ENCODE peak calls at places on chromosomes 7 and 10, in five cellular contexts. One of them, this sample, is unnamed. For H3K4me1, the result is how much of the 10 kb centered on the place peaks cover.

GRCh38 chr10:96306516-96306915 is 2.3 kb downstream of the DNTT start:
- DNase-seq in ovary: no peak
- DNase-seq in uterus: no peak
- DNase-seq in mammary epithelial cell: no peak
- DNase-seq in OCI-LY7: peak
- DNase-seq in this sample: peak

GRCh38 chr10:61896854-61897661 is 4.4 kb upstream of the ARID5B start:
- DNase-seq in ovary: peak
- DNase-seq in uterus: peak
- DNase-seq in mammary epithelial cell: no peak
- DNase-seq in OCI-LY7: peak
- DNase-seq in this sample: peak

GRCh38 chr10:22250897-22251605 is 33.2 kb upstream of the EBLN1 start:
- DNase-seq in ovary: no peak
- DNase-seq in uterus: no peak
- DNase-seq in mammary epithelial cell: no peak
- DNase-seq in OCI-LY7: no peak
- DNase-seq in this sample: no peak

GRCh38 chr7:132490474-132490873 is 85.8 kb downstream of the PLXNA4 start:
- DNase-seq in ovary: no peak
- DNase-seq in uterus: no peak
- DNase-seq in mammary epithelial cell: no peak
- DNase-seq in OCI-LY7: no peak
- DNase-seq in this sample: no peak

GRCh38 chr10:104521901-104522827 is 118.9 kb upstream of the SORCS3 start:
- DNase-seq in ovary: no peak
- DNase-seq in uterus: no peak
- DNase-seq in mammary epithelial cell: no peak
- DNase-seq in OCI-LY7: no peak
- DNase-seq in this sample: no peak

GRCh38 chr10:57638411-57638810 is 629.3 kb downstream of the IPMK start:
- DNase-seq in ovary: no peak
- DNase-seq in uterus: no peak
- DNase-seq in mammary epithelial cell: no peak
- DNase-seq in OCI-LY7: no peak
- DNase-seq in this sample: no peak

GRCh38 chr7:30800785-30801252 is 29.6 kb downstream of the MINDY4 start:
- DNase-seq in ovary: no peak
- DNase-seq in uterus: peak
- DNase-seq in mammary epithelial cell: peak
- DNase-seq in OCI-LY7: peak
- DNase-seq in this sample: peak

GRCh38 chr7:2170576-2171521 is 61.9 kb downstream of the MAD1L1 start:
- DNase-seq in ovary: no peak
- DNase-seq in uterus: no peak
- DNase-seq in mammary epithelial cell: no peak
- DNase-seq in OCI-LY7: no peak
- DNase-seq in this sample: no peak

GRCh38 chr10:34808789-34809745 is 6.0 kb downstream of the PARD3 start:
- DNase-seq in ovary: peak
- DNase-seq in uterus: no peak
- DNase-seq in mammary epithelial cell: no peak
- DNase-seq in OCI-LY7: no peak
- DNase-seq in this sample: no peak

GRCh38 chr10:58240531-58240930 is 27.2 kb downstream of the IPMK start:
- DNase-seq in ovary: no peak
- DNase-seq in uterus: no peak
- DNase-seq in mammary epithelial cell: no peak
- DNase-seq in OCI-LY7: no peak
- DNase-seq in this sample: no peak

GRCh38 chr10:16436367-16436757 is 448 bp upstream of the PTER start:
- DNase-seq in ovary: no peak
- DNase-seq in uterus: no peak
- DNase-seq in mammary epithelial cell: no peak
- DNase-seq in OCI-LY7: no peak
- DNase-seq in this sample: peak

GRCh38 chr10:119652361-119652760 is 1.2 kb downstream of the BAG3 start:
- DNase-seq in ovary: no peak
- DNase-seq in uterus: no peak
- DNase-seq in mammary epithelial cell: peak
- DNase-seq in OCI-LY7: peak
- DNase-seq in this sample: peak

GRCh38 chr10:72796042-72796441 is 97.5 kb upstream of the OIT3 start:
- DNase-seq in ovary: no peak
- DNase-seq in uterus: no peak
- DNase-seq in mammary epithelial cell: no peak
- DNase-seq in OCI-LY7: no peak
- DNase-seq in this sample: no peak

GRCh38 chr10:125878957-125879835 is 1.9 kb downstream of the DHX32 start:
- DNase-seq in ovary: no peak
- DNase-seq in uterus: no peak
- DNase-seq in mammary epithelial cell: peak
- DNase-seq in OCI-LY7: no peak
- DNase-seq in this sample: no peak

DNA sequence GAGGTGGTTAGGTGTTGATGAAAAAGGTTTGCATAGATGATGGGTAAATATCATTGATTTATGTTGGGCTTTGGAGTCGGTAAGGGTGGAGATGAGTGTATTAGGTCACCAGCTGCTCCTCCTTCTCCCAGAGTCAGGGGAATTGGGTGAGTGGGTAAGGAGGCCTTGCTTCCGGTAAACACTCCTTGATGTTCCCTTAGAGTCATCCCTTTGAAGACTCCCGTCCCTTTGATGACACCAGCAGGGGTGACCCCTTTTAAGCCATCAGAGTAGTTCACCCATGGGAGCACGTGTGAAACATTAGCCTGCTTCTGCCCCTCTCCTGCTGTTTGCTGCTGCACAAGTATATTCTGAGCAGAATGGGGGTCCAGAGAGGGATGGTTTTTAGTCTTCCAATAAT is 92.1 kb upstream of the DKK1 start:
- DNase-seq in ovary: no peak
- DNase-seq in uterus: no peak
- DNase-seq in mammary epithelial cell: no peak
- DNase-seq in OCI-LY7: no peak
- DNase-seq in this sample: no peak
- H3K4me1 ChIP-seq in ovary: under half
- H3K4me1 ChIP-seq in uterus: under half
- H3K4me1 ChIP-seq in mammary epithelial cell: under half
- H3K4me1 ChIP-seq in OCI-LY7: under half
- H3K4me1 ChIP-seq in this sample: under half

GRCh38 chr7:106110885-106111670 is 1.0 kb downstream of the SYPL1 start:
- DNase-seq in ovary: no peak
- DNase-seq in uterus: no peak
- DNase-seq in mammary epithelial cell: no peak
- DNase-seq in OCI-LY7: peak
- DNase-seq in this sample: no peak

GRCh38 chr7:106108988-106109387 is 3.1 kb downstream of the SYPL1 start:
- DNase-seq in ovary: no peak
- DNase-seq in uterus: no peak
- DNase-seq in mammary epithelial cell: no peak
- DNase-seq in OCI-LY7: no peak
- DNase-seq in this sample: no peak

GRCh38 chr7:106111671-106112117 is 418 bp downstream of the SYPL1 start:
- DNase-seq in ovary: no peak
- DNase-seq in uterus: peak
- DNase-seq in mammary epithelial cell: no peak
- DNase-seq in OCI-LY7: peak
- DNase-seq in this sample: no peak

GRCh38 chr7:106110238-106110560 is 1.9 kb downstream of the SYPL1 start:
- DNase-seq in ovary: no peak
- DNase-seq in uterus: no peak
- DNase-seq in mammary epithelial cell: peak
- DNase-seq in OCI-LY7: peak
- DNase-seq in this sample: no peak

GRCh38 chr7:106109521-106110237 is 2.4 kb downstream of the SYPL1 start:
- DNase-seq in ovary: no peak
- DNase-seq in uterus: no peak
- DNase-seq in mammary epithelial cell: no peak
- DNase-seq in OCI-LY7: no peak
- DNase-seq in this sample: no peak
- H3K27ac ChIP-seq in ovary: no peak
- H3K27ac ChIP-seq in uterus: peak
- H3K27ac ChIP-seq in mammary epithelial cell: no peak
- H3K27ac ChIP-seq in OCI-LY7: peak
- H3K27ac ChIP-seq in this sample: peak

GRCh38 chr7:73669316-73669715 is 1.7 kb downstream of the VPS37D start:
- DNase-seq in ovary: no peak
- DNase-seq in uterus: no peak
- DNase-seq in mammary epithelial cell: no peak
- DNase-seq in OCI-LY7: no peak
- DNase-seq in this sample: no peak
- H3K4me3 ChIP-seq in ovary: no peak
- H3K4me3 ChIP-seq in uterus: no peak
- H3K4me3 ChIP-seq in mammary epithelial cell: no peak
- H3K4me3 ChIP-seq in OCI-LY7: peak
- H3K4me3 ChIP-seq in this sample: no peak

DNA sequence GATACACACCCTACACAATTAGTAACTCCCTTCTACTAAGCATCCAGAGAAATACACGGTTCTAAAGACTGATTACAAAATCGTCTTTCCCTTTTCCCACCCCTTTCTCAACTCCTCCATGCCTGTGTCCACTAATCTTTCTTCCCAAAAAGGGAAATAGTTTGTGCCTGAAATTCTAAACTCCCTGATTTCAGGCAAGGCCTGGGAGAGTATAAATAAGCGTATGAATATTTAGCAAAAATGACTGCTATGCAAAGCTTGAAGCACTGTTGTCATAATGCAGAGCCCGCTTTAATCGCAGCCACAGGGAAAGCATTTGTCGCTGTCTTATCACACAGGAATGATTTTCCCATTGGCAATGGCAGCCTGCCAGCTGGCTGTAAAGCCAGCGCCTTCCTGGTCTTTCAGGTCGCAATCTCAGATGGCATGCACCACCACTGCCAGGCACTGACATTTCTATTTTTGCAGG is 142.9 kb upstream of the PCGF5 start:
- DNase-seq in ovary: peak
- DNase-seq in uterus: peak
- DNase-seq in mammary epithelial cell: peak
- DNase-seq in OCI-LY7: no peak
- DNase-seq in this sample: no peak
- H3K4me1 ChIP-seq in ovary: under half
- H3K4me1 ChIP-seq in uterus: under half
- H3K4me1 ChIP-seq in mammary epithelial cell: under half
- H3K4me1 ChIP-seq in OCI-LY7: under half
- H3K4me1 ChIP-seq in this sample: under half

DNA sequence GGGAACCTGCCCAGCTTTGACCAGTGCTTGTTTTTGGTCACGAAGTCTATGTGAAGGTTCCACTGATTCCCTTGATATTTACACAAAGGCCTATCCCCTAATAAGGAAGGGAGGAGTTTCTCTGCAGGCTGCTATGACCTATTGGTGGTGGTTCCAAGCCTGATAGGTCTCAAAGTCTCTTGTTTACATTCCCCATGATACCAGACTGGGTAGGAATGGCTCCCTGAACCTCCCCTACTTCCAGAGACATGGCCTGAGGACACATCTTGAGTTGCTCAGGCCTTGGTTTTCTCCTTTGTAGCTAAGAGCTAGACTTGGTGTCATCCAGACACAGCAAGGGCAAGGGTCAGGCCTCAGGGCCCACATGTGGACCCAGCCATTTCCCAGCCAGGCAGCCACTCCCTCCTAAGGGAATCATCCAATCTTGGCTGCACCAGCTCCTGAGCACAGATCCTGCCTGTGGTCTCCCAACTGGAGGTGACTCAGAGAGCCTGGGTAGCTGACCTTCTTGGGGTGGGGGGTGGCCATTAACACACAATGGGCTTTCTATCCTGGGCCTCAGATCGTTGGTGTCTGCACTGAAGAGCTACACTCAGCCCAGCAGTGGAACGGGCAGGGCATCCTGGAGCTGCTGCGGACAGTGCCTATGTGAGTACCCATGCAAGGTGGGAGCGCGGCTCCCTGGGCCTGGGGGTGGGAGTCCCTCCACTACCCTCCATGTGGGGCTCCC is 51.0 kb upstream of the TRIM8 start:
- DNase-seq in ovary: no peak
- DNase-seq in uterus: no peak
- DNase-seq in mammary epithelial cell: peak
- DNase-seq in OCI-LY7: no peak
- DNase-seq in this sample: no peak
- H3K27ac ChIP-seq in ovary: no peak
- H3K27ac ChIP-seq in uterus: no peak
- H3K27ac ChIP-seq in mammary epithelial cell: no peak
- H3K27ac ChIP-seq in OCI-LY7: no peak
- H3K27ac ChIP-seq in this sample: no peak

GRCh38 chr10:3803884-3804741 is 19.1 kb upstream of the KLF6 start:
- DNase-seq in ovary: no peak
- DNase-seq in uterus: no peak
- DNase-seq in mammary epithelial cell: no peak
- DNase-seq in OCI-LY7: peak
- DNase-seq in this sample: peak

GRCh38 chr10:3803295-3803883 is 18.4 kb upstream of the KLF6 start:
- DNase-seq in ovary: no peak
- DNase-seq in uterus: no peak
- DNase-seq in mammary epithelial cell: peak
- DNase-seq in OCI-LY7: no peak
- DNase-seq in this sample: no peak

GRCh38 chr10:3805791-3806381 is 20.9 kb upstream of the KLF6 start:
- DNase-seq in ovary: no peak
- DNase-seq in uterus: peak
- DNase-seq in mammary epithelial cell: peak
- DNase-seq in OCI-LY7: peak
- DNase-seq in this sample: no peak

GRCh38 chr10:3806603-3807002 is 21.6 kb upstream of the KLF6 start:
- DNase-seq in ovary: no peak
- DNase-seq in uterus: no peak
- DNase-seq in mammary epithelial cell: peak
- DNase-seq in OCI-LY7: peak
- DNase-seq in this sample: no peak

DNA sequence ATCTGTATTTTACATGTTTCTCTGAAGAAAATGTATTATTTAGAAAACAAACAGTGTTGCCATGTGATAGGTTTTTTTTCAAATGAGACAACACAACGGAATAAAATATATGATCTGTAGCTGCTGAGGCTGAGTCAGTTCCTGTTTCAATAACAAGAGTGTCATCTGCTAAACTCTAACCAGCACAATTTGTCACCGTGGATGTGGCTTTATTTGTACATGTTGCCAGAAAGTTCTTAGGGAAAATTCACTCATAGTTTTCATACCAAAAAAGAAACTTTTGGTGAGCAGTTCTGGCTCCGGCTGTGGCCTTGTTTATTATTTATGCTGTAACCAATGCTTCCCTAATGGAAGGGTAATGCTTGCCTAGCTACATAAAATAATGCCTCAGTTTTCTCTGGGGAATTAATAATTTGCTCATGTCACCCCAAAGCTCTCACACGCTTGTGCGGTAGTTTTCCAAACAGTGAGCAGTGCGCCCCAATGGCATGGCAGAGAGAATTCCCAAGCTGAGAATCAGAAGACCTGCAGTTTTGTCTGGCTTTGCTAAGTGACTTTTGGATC is 20.3 kb upstream of the KLF6 start:
- DNase-seq in ovary: no peak
- DNase-seq in uterus: no peak
- DNase-seq in mammary epithelial cell: peak
- DNase-seq in OCI-LY7: peak
- DNase-seq in this sample: peak
- H3K4me3 ChIP-seq in ovary: no peak
- H3K4me3 ChIP-seq in uterus: no peak
- H3K4me3 ChIP-seq in mammary epithelial cell: no peak
- H3K4me3 ChIP-seq in OCI-LY7: peak
- H3K4me3 ChIP-seq in this sample: peak